ENCODE peak calls at places on chromosomes 3 and 15, in seven cellular contexts. J, Y, T, P, N, D and W are unnamed samples.

GRCh38 chr3:118607915-118608820 is 426.5 kb downstream of the IGSF11 start:
- DNase-seq in J (no peak), Y (no peak), T (no peak), P (no peak), N (no peak), D (no peak), W (no peak)

GRCh38 chr3:33826206-33826605 is 27.8 kb downstream of the PDCD6IP start:
- DNase-seq in J (no peak), Y (no peak), T (no peak), P (peak), N (no peak), D (no peak), W (no peak)

GRCh38 chr15:47422901-47423300 is 294.4 kb upstream of the SEMA6D start:
- DNase-seq in J (peak), Y (no peak), T (no peak), P (peak), N (no peak), D (no peak), W (no peak)

GRCh38 chr3:158659454-158660237 is 12.8 kb downstream of the LXN start:
- DNase-seq in J (peak), Y (peak), T (peak), P (peak), N (peak), D (peak), W (peak)

GRCh38 chr3:79361748-79362378 is 405.9 kb downstream of the ROBO1 start:
- DNase-seq in J (peak), Y (no peak), T (peak), P (peak), N (peak), D (no peak), W (peak)

GRCh38 chr3:157239082-157239704 is 79.2 kb upstream of the CCNL1 start:
- DNase-seq in J (peak), Y (peak), T (peak), P (peak), N (peak), D (peak), W (peak)

GRCh38 chr3:123819949-123820348 is 64.2 kb downstream of the MYLK start:
- DNase-seq in J (no peak), Y (no peak), T (peak), P (no peak), N (no peak), D (no peak), W (no peak)

GRCh38 chr15:38144921-38145320 is 107.7 kb upstream of the SPRED1 start:
- DNase-seq in J (no peak), Y (no peak), T (no peak), P (peak), N (no peak), D (no peak), W (no peak)

GRCh38 chr3:189188466-189188865 is 16.7 kb downstream of the TPRG1 start:
- DNase-seq in J (no peak), Y (no peak), T (no peak), P (no peak), N (no peak), D (no peak), W (peak)

GRCh38 chr3:56783644-56784451 is 17.9 kb downstream of the ARHGEF3 start:
- DNase-seq in J (peak), Y (no peak), T (no peak), P (peak), N (no peak), D (no peak), W (no peak)

GRCh38 chr3:16670191-16670590 is 65.0 kb upstream of the DAZL start:
- DNase-seq in J (no peak), Y (no peak), T (peak), P (no peak), N (no peak), D (no peak), W (no peak)

GRCh38 chr3:16665282-16665741 is 60.1 kb upstream of the DAZL start:
- DNase-seq in J (peak), Y (no peak), T (peak), P (no peak), N (no peak), D (no peak), W (peak)

GRCh38 chr3:16663852-16664712 is 58.9 kb upstream of the DAZL start:
- DNase-seq in J (no peak), Y (peak), T (peak), P (no peak), N (no peak), D (no peak), W (no peak)

GRCh38 chr3:16668776-16669545 is 63.7 kb upstream of the DAZL start:
- DNase-seq in J (no peak), Y (no peak), T (no peak), P (no peak), N (no peak), D (no peak), W (no peak)

GRCh38 chr3:16667633-16668032 is 62.4 kb upstream of the DAZL start:
- DNase-seq in J (no peak), Y (no peak), T (no peak), P (no peak), N (no peak), D (no peak), W (no peak)
- H2AK5ac ChIP-seq in J (no peak), Y (peak), T (no peak), P (no peak), N (no peak), D (peak), W (no peak)

GRCh38 chr3:44685128-44685800 is 27.2 kb upstream of the ZNF502 start:
- DNase-seq in J (no peak), Y (peak), T (peak), P (peak), N (peak), D (no peak), W (no peak)

GRCh38 chr3:44682182-44682896 is 30.1 kb upstream of the ZNF502 start:
- DNase-seq in J (peak), Y (no peak), T (no peak), P (peak), N (no peak), D (no peak), W (peak)

DNA sequence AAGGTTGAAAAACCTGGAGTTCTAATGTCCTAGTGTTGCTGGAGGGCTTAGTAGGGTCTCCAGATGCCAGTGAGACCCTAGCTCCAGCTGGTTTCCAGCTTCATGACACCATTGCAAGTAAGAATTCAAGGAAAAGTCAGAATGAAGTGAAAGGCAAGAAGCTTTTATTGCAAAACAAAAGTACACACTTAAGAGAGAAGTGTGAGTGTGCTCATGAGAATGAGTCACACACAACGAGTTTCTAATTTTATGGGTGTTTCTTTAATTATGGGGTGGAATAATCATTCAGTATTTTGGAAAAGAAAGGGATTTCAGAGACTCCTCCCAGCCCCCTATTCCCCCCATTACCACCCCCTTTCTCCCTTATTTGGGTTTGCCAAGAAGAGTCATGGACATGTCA is 24.6 kb upstream of the ZNF502 start:
- DNase-seq in J (no peak), Y (no peak), T (no peak), P (no peak), N (no peak), D (no peak), W (no peak)
- H2BK120ac ChIP-seq in J (no peak), Y (no peak), T (no peak), P (no peak), N (no peak), D (no peak), W (no peak)

DNA sequence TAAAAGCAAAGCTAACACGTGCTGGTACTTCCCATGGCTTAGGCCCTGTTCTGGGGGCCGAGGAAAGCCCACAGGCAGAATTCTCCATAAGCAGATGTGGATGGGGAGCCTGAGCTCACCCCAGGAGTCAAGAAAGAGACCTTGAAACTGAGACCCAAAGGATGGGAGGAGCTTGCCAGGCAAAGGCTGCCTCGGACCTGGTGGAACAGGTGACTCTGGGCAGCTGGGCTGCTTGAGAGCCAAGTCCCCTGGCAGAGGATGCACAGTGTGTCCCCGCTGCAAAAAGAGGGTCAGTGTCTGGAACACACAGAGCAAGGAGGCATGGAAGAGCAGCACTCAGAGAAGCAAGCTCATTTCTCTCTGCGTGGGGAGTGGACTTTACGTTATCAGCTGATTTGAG is 528.7 kb downstream of the GABRG3 start:
- DNase-seq in J (no peak), Y (no peak), T (no peak), P (no peak), N (no peak), D (no peak), W (no peak)
- H2BK5ac ChIP-seq in J (no peak), Y (no peak), T (no peak), P (no peak), N (no peak), D (no peak), W (no peak)

GRCh38 chr3:28924744-28925360 is 356.0 kb upstream of the RBMS3 start:
- DNase-seq in J (peak), Y (no peak), T (peak), P (no peak), N (no peak), D (no peak), W (no peak)
- H2AK5ac ChIP-seq in J (no peak), Y (no peak), T (no peak), P (no peak), N (no peak), D (no peak), W (no peak)